ENCODE peak calls at places on chromosomes 2 and 18, in eight cellular contexts. One of them, this sample, is unnamed.
A peak's percentile ranks its signal among the peaks of the same experiment; 100 is the strongest.

GRCh38 chr2:75476778-75477177 is 84.0 kb downstream of the EVA1A start:
- DNase-seq in skeletal muscle cell: peak; percentile 19
- DNase-seq in MG63: no peak
- DNase-seq in GM12878: no peak
- DNase-seq in AG04450: no peak
- DNase-seq in Jurkat, Clone E6-1: peak; percentile 32
- DNase-seq in A549: no peak
- DNase-seq in dorsolateral prefrontal cortex: no peak
- DNase-seq in this sample: no peak

GRCh38 chr2:224555823-224556366 is 29.3 kb downstream of the CUL3 start:
- DNase-seq in MG63: no peak
- DNase-seq in dorsolateral prefrontal cortex: no peak
- DNase-seq in skeletal muscle cell: no peak
- DNase-seq in Jurkat, Clone E6-1: no peak
- DNase-seq in GM12878: no peak
- DNase-seq in AG04450: no peak
- DNase-seq in A549: no peak
- DNase-seq in this sample: no peak

GRCh38 chr2:62624855-62625254 is 80.7 kb upstream of the EHBP1 start:
- DNase-seq in MG63: no peak
- DNase-seq in GM12878: no peak
- DNase-seq in skeletal muscle cell: no peak
- DNase-seq in A549: no peak
- DNase-seq in AG04450: no peak
- DNase-seq in Jurkat, Clone E6-1: no peak
- DNase-seq in dorsolateral prefrontal cortex: no peak
- DNase-seq in this sample: no peak

GRCh38 chr18:3889803-3890202 is 439.8 kb downstream of the TGIF1 start:
- DNase-seq in skeletal muscle cell: peak; percentile 80
- DNase-seq in MG63: peak; percentile 71
- DNase-seq in AG04450: peak; percentile 8
- DNase-seq in dorsolateral prefrontal cortex: no peak
- DNase-seq in Jurkat, Clone E6-1: no peak
- DNase-seq in GM12878: no peak
- DNase-seq in A549: no peak
- DNase-seq in this sample: no peak

GRCh38 chr2:85216927-85217326 is 83.7 kb downstream of the TCF7L1 start:
- DNase-seq in AG04450: no peak
- DNase-seq in A549: no peak
- DNase-seq in dorsolateral prefrontal cortex: no peak
- DNase-seq in Jurkat, Clone E6-1: peak; percentile 37
- DNase-seq in GM12878: peak; percentile 26
- DNase-seq in skeletal muscle cell: no peak
- DNase-seq in MG63: no peak
- DNase-seq in this sample: no peak

GRCh38 chr2:176490061-176490861 is 221.0 kb downstream of the MTX2 start:
- DNase-seq in MG63: peak; percentile 6
- DNase-seq in A549: no peak
- DNase-seq in GM12878: no peak
- DNase-seq in Jurkat, Clone E6-1: no peak
- DNase-seq in skeletal muscle cell: no peak
- DNase-seq in AG04450: no peak
- DNase-seq in dorsolateral prefrontal cortex: no peak
- DNase-seq in this sample: peak; percentile 85

GRCh38 chr18:48819276-48819675 is 131.5 kb downstream of the SMAD7 start:
- DNase-seq in dorsolateral prefrontal cortex: peak; percentile 40
- DNase-seq in skeletal muscle cell: no peak
- DNase-seq in GM12878: no peak
- DNase-seq in A549: no peak
- DNase-seq in MG63: no peak
- DNase-seq in Jurkat, Clone E6-1: no peak
- DNase-seq in AG04450: no peak
- DNase-seq in this sample: peak; percentile 87

GRCh38 chr2:181805228-181806038 is 86.1 kb upstream of the ITPRID2 start:
- DNase-seq in GM12878: no peak
- DNase-seq in skeletal muscle cell: peak; percentile 55
- DNase-seq in MG63: no peak
- DNase-seq in dorsolateral prefrontal cortex: no peak
- DNase-seq in A549: no peak
- DNase-seq in AG04450: no peak
- DNase-seq in Jurkat, Clone E6-1: no peak
- DNase-seq in this sample: no peak

GRCh38 chr2:109663721-109664120 is 49.6 kb downstream of the SOWAHC start:
- DNase-seq in MG63: peak; percentile 76
- DNase-seq in A549: no peak
- DNase-seq in skeletal muscle cell: peak; percentile 57
- DNase-seq in AG04450: no peak
- DNase-seq in GM12878: no peak
- DNase-seq in dorsolateral prefrontal cortex: peak; percentile 63
- DNase-seq in Jurkat, Clone E6-1: no peak
- DNase-seq in this sample: peak; percentile 87

GRCh38 chr2:84817239-84817655 is 63.6 kb downstream of the TRABD2A start:
- DNase-seq in dorsolateral prefrontal cortex: no peak
- DNase-seq in A549: no peak
- DNase-seq in GM12878: peak; percentile 79
- DNase-seq in Jurkat, Clone E6-1: no peak
- DNase-seq in AG04450: no peak
- DNase-seq in skeletal muscle cell: no peak
- DNase-seq in MG63: no peak
- DNase-seq in this sample: no peak

GRCh38 chr2:73893764-73894474 is 1.1 kb downstream of the ACTG2 start:
- DNase-seq in AG04450: no peak
- DNase-seq in A549: no peak
- DNase-seq in skeletal muscle cell: no peak
- DNase-seq in GM12878: no peak
- DNase-seq in MG63: no peak
- DNase-seq in Jurkat, Clone E6-1: no peak
- DNase-seq in dorsolateral prefrontal cortex: no peak
- DNase-seq in this sample: no peak

GRCh38 chr2:73894877-73895276 is 2.1 kb downstream of the ACTG2 start:
- DNase-seq in AG04450: no peak
- DNase-seq in skeletal muscle cell: no peak
- DNase-seq in Jurkat, Clone E6-1: no peak
- DNase-seq in A549: no peak
- DNase-seq in GM12878: no peak
- DNase-seq in dorsolateral prefrontal cortex: no peak
- DNase-seq in MG63: no peak
- DNase-seq in this sample: no peak

GRCh38 chr2:73892631-73893329 is at the start of gene ACTG2:
- DNase-seq in dorsolateral prefrontal cortex: no peak
- DNase-seq in Jurkat, Clone E6-1: no peak
- DNase-seq in MG63: no peak
- DNase-seq in skeletal muscle cell: no peak
- DNase-seq in AG04450: peak; percentile 84
- DNase-seq in A549: no peak
- DNase-seq in GM12878: no peak
- DNase-seq in this sample: no peak

GRCh38 chr2:73895473-73895872 is 2.7 kb downstream of the ACTG2 start:
- DNase-seq in GM12878: no peak
- DNase-seq in dorsolateral prefrontal cortex: no peak
- DNase-seq in Jurkat, Clone E6-1: no peak
- DNase-seq in AG04450: no peak
- DNase-seq in A549: no peak
- DNase-seq in MG63: no peak
- DNase-seq in skeletal muscle cell: no peak
- DNase-seq in this sample: no peak

DNA sequence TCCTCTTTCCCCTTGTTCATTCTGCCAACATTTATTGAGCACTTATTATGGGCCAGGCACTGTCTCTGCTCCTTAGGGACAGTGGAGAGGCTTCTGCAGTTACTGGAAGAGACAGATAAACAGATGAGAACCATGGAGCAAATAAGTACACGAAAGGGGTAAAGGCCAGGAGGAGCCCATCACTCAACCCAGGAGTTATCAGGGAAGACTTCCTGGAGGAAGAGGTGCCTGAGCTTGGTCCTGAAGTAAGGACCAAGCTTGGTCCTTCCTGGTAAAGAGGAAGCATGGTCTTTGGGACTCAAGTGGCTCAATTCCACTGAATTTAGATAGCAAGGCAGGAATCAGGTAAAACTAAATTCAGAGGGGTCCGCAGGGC is 1.7 kb downstream of the ACTG2 start:
- DNase-seq in dorsolateral prefrontal cortex: no peak
- DNase-seq in Jurkat, Clone E6-1: no peak
- DNase-seq in skeletal muscle cell: no peak
- DNase-seq in A549: no peak
- DNase-seq in MG63: no peak
- DNase-seq in AG04450: no peak
- DNase-seq in GM12878: no peak
- DNase-seq in this sample: no peak
- H3K4me3 ChIP-seq in dorsolateral prefrontal cortex: no peak overlapping the region
- H3K4me3 ChIP-seq in Jurkat, Clone E6-1: no peak overlapping the region
- H3K4me3 ChIP-seq in skeletal muscle cell: no peak overlapping the region
- H3K4me3 ChIP-seq in A549: no peak overlapping the region
- H3K4me3 ChIP-seq in MG63: no peak overlapping the region
- H3K4me3 ChIP-seq in AG04450: peak overlapping the region; percentile 70
- H3K4me3 ChIP-seq in GM12878: no peak overlapping the region
- H3K4me3 ChIP-seq in this sample: no peak overlapping the region

GRCh38 chr2:64330281-64330680 is 123.7 kb upstream of the LGALSL start:
- DNase-seq in A549: no peak
- DNase-seq in AG04450: no peak
- DNase-seq in skeletal muscle cell: peak; percentile 26
- DNase-seq in Jurkat, Clone E6-1: no peak
- DNase-seq in GM12878: no peak
- DNase-seq in MG63: no peak
- DNase-seq in dorsolateral prefrontal cortex: no peak
- DNase-seq in this sample: no peak

GRCh38 chr2:64331430-64331700 is 122.6 kb upstream of the LGALSL start:
- DNase-seq in dorsolateral prefrontal cortex: no peak
- DNase-seq in GM12878: no peak
- DNase-seq in Jurkat, Clone E6-1: no peak
- DNase-seq in AG04450: no peak
- DNase-seq in skeletal muscle cell: no peak
- DNase-seq in A549: no peak
- DNase-seq in MG63: no peak
- DNase-seq in this sample: no peak

GRCh38 chr2:64331846-64332245 is 122.1 kb upstream of the LGALSL start:
- DNase-seq in AG04450: no peak
- DNase-seq in MG63: no peak
- DNase-seq in Jurkat, Clone E6-1: no peak
- DNase-seq in dorsolateral prefrontal cortex: no peak
- DNase-seq in A549: no peak
- DNase-seq in GM12878: no peak
- DNase-seq in skeletal muscle cell: no peak
- DNase-seq in this sample: no peak

GRCh38 chr2:64329848-64330247 is 124.1 kb upstream of the LGALSL start:
- DNase-seq in GM12878: no peak
- DNase-seq in dorsolateral prefrontal cortex: no peak
- DNase-seq in MG63: peak; percentile 53
- DNase-seq in AG04450: no peak
- DNase-seq in skeletal muscle cell: no peak
- DNase-seq in A549: no peak
- DNase-seq in Jurkat, Clone E6-1: no peak
- DNase-seq in this sample: peak; percentile 55

GRCh38 chr2:64330691-64331429 is 123.1 kb upstream of the LGALSL start:
- DNase-seq in GM12878: no peak
- DNase-seq in AG04450: peak; percentile 80
- DNase-seq in dorsolateral prefrontal cortex: peak; percentile 79
- DNase-seq in A549: no peak
- DNase-seq in Jurkat, Clone E6-1: peak; percentile 79
- DNase-seq in MG63: peak; percentile 56
- DNase-seq in skeletal muscle cell: peak; percentile 57
- DNase-seq in this sample: peak; percentile 78
- H3K4me3 ChIP-seq in GM12878: no peak overlapping the region
- H3K4me3 ChIP-seq in AG04450: peak overlapping the region; percentile 57
- H3K4me3 ChIP-seq in dorsolateral prefrontal cortex: peak overlapping the region; percentile 20
- H3K4me3 ChIP-seq in A549: no peak overlapping the region
- H3K4me3 ChIP-seq in Jurkat, Clone E6-1: no peak overlapping the region
- H3K4me3 ChIP-seq in MG63: peak overlapping the region; percentile 31
- H3K4me3 ChIP-seq in skeletal muscle cell: peak overlapping the region; percentile 46
- H3K4me3 ChIP-seq in this sample: peak overlapping the region; percentile 33

DNA sequence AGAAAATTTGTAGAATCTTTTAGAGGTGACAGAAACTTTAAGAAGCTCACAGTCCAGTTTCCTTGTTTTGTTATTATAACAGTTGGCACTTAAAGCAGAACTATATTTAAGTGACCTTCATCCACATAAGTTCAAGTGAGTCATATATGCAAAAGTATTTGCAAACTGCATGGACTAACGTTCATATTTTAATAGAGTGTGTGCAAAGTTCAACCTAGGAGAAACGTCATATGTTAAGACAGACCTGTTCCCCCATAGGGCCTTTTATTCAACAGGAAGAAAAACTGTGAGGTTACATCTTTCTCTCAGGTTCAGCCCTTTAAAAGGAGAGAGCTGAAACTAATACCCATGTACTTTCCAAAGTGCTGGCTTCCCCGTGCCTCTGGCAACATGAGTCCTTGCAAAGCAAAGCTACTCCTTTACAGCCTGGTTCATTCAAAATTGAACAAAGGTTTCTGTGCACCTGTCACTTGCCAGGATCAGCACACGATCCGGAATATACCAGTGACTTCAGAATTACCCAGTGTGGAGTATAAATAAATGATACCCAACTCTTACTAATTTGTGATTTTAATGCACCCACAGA is 280.0 kb upstream of the RAB12 start:
- DNase-seq in Jurkat, Clone E6-1: no peak
- DNase-seq in dorsolateral prefrontal cortex: no peak
- DNase-seq in A549: no peak
- DNase-seq in AG04450: peak; percentile 42
- DNase-seq in skeletal muscle cell: peak; percentile 46
- DNase-seq in MG63: no peak
- DNase-seq in GM12878: no peak
- DNase-seq in this sample: no peak
- H3K4me3 ChIP-seq in Jurkat, Clone E6-1: no peak overlapping the region
- H3K4me3 ChIP-seq in dorsolateral prefrontal cortex: no peak overlapping the region
- H3K4me3 ChIP-seq in A549: no peak overlapping the region
- H3K4me3 ChIP-seq in AG04450: no peak overlapping the region
- H3K4me3 ChIP-seq in skeletal muscle cell: no peak overlapping the region
- H3K4me3 ChIP-seq in MG63: no peak overlapping the region
- H3K4me3 ChIP-seq in GM12878: no peak overlapping the region
- H3K4me3 ChIP-seq in this sample: no peak overlapping the region

GRCh38 chr2:114008720-114009119 is 118.8 kb downstream of the ACTR3 start:
- DNase-seq in dorsolateral prefrontal cortex: no peak
- DNase-seq in A549: no peak
- DNase-seq in GM12878: no peak
- DNase-seq in AG04450: no peak
- DNase-seq in skeletal muscle cell: no peak
- DNase-seq in MG63: no peak
- DNase-seq in Jurkat, Clone E6-1: no peak
- DNase-seq in this sample: no peak

GRCh38 chr2:114011709-114012108 is 121.8 kb downstream of the ACTR3 start:
- DNase-seq in skeletal muscle cell: no peak
- DNase-seq in MG63: no peak
- DNase-seq in GM12878: no peak
- DNase-seq in Jurkat, Clone E6-1: no peak
- DNase-seq in dorsolateral prefrontal cortex: no peak
- DNase-seq in A549: no peak
- DNase-seq in AG04450: no peak
- DNase-seq in this sample: no peak

GRCh38 chr2:114006460-114006859 is 116.6 kb downstream of the ACTR3 start:
- DNase-seq in GM12878: no peak
- DNase-seq in AG04450: no peak
- DNase-seq in A549: no peak
- DNase-seq in dorsolateral prefrontal cortex: no peak
- DNase-seq in skeletal muscle cell: no peak
- DNase-seq in Jurkat, Clone E6-1: no peak
- DNase-seq in MG63: no peak
- DNase-seq in this sample: no peak

GRCh38 chr2:114010001-114010400 is 120.1 kb downstream of the ACTR3 start:
- DNase-seq in GM12878: no peak
- DNase-seq in MG63: no peak
- DNase-seq in AG04450: no peak
- DNase-seq in Jurkat, Clone E6-1: peak; percentile 41
- DNase-seq in dorsolateral prefrontal cortex: no peak
- DNase-seq in A549: no peak
- DNase-seq in skeletal muscle cell: no peak
- DNase-seq in this sample: no peak

GRCh38 chr2:114009125-114009923 is 119.4 kb downstream of the ACTR3 start:
- DNase-seq in MG63: no peak
- DNase-seq in AG04450: no peak
- DNase-seq in skeletal muscle cell: no peak
- DNase-seq in dorsolateral prefrontal cortex: no peak
- DNase-seq in GM12878: no peak
- DNase-seq in Jurkat, Clone E6-1: no peak
- DNase-seq in A549: no peak
- DNase-seq in this sample: no peak
- H3K4me3 ChIP-seq in MG63: no peak overlapping the region
- H3K4me3 ChIP-seq in AG04450: no peak overlapping the region
- H3K4me3 ChIP-seq in skeletal muscle cell: no peak overlapping the region
- H3K4me3 ChIP-seq in dorsolateral prefrontal cortex: no peak overlapping the region
- H3K4me3 ChIP-seq in GM12878: no peak overlapping the region
- H3K4me3 ChIP-seq in Jurkat, Clone E6-1: no peak overlapping the region
- H3K4me3 ChIP-seq in A549: no peak overlapping the region
- H3K4me3 ChIP-seq in this sample: no peak overlapping the region